ENCODE peak calls at places on chromosomes 2 and 18, in seven cellular contexts. V is lower lobe of right lung, G is hepatocyte, R is fibroblast of lung, L is GM12865, B is ascending aorta, F is HepG2. Q is an unnamed sample.

GRCh38 chr2:235898766-235899165 is 269.4 kb downstream of the GBX2 start:
- DNase-seq in V (no peak), G (no peak), R (no peak), L (no peak), B (no peak), F (no peak), Q (no peak)

GRCh38 chr18:62771494-62771893 is 56.2 kb downstream of the PHLPP1 start:
- DNase-seq in V (no peak), G (no peak), R (no peak), L (peak; percentile 29), B (no peak), F (no peak), Q (no peak)

GRCh38 chr2:5664197-5664728 is 27.9 kb upstream of the SOX11 start:
- DNase-seq in V (no peak), G (no peak), R (no peak), L (no peak), B (no peak), F (no peak), Q (no peak)

GRCh38 chr2:183543731-183544130 is 419.5 kb downstream of the NUP35 start:
- DNase-seq in V (no peak), G (peak; percentile 56), R (no peak), L (peak; percentile 61), B (no peak), F (no peak), Q (no peak)

GRCh38 chr2:51780353-51780752 is 748.4 kb upstream of the NRXN1 start:
- DNase-seq in V (no peak), G (no peak), R (no peak), L (no peak), B (no peak), F (no peak), Q (no peak)

GRCh38 chr18:77138270-77138669 is 5.7 kb upstream of the MBP start:
- DNase-seq in V (no peak), G (no peak), R (no peak), L (no peak), B (no peak), F (no peak), Q (no peak)

GRCh38 chr2:227745594-227745993 is at the start of gene SCYGR8:
- DNase-seq in V (no peak), G (no peak), R (no peak), L (no peak), B (no peak), F (no peak), Q (no peak)

GRCh38 chr2:62180960-62181359 is 15.0 kb upstream of the B3GNT2 start:
- DNase-seq in V (no peak), G (no peak), R (no peak), L (no peak), B (no peak), F (no peak), Q (no peak)

GRCh38 chr18:5178519-5178918 is 18.5 kb downstream of the AKAIN1 start:
- DNase-seq in V (no peak), G (no peak), R (no peak), L (no peak), B (no peak), F (no peak), Q (no peak)

GRCh38 chr18:50356036-50356945 is 18.6 kb upstream of the SKA1 start:
- DNase-seq in V (no peak), G (no peak), R (no peak), L (peak; percentile 86), B (no peak), F (peak; percentile 11), Q (peak; percentile 71)

GRCh38 chr2:98465456-98466201 is 21.0 kb downstream of the INPP4A start:
- DNase-seq in V (peak; percentile 82), G (peak; percentile 48), R (peak; percentile 71), L (peak; percentile 97), B (no peak), F (no peak), Q (peak; percentile 46)

GRCh38 chr2:134181219-134181618 is 72.7 kb upstream of the MGAT5 start:
- DNase-seq in V (no peak), G (no peak), R (no peak), L (peak; percentile 33), B (no peak), F (no peak), Q (no peak)
- TF ChIP-seq CTCF in V (no peak), G (no peak), R (no peak), L (no peak), B (no peak), F (no peak), Q (no peak)

GRCh38 chr18:40179647-40180175 is 1775.3 kb upstream of the PIK3C3 start:
- DNase-seq in V (no peak), G (no peak), R (peak; percentile 50), L (no peak), B (no peak), F (no peak), Q (no peak)
- TF ChIP-seq CTCF in V (no peak), G (no peak), R (no peak), L (no peak), B (no peak), F (no peak), Q (no peak)

DNA sequence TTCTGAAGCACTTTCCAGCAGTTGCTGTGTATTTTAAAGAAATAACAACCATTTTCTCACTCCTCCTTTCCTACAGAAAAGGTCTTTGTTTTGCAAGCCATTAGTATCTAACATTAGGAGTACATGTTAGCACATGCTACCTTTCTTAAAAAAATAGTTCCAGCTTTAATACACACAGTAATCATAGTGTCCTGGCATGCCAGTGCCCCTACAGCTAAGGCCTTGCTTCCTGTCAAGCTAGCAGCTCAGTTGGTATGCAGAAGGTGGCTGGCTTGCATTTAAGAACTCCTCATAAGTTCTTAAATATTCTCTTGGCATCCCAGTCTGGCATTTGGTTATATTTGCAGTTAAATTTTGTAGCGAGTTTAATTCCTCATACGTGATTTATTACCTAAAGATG is 141.3 kb upstream of the IL1R2 start:
- DNase-seq in V (no peak), G (no peak), R (no peak), L (no peak), B (no peak), F (no peak), Q (no peak)
- TF ChIP-seq CTCF in V (no peak), G (no peak), R (no peak), L (no peak), B (no peak), F (no peak), Q (no peak)

DNA sequence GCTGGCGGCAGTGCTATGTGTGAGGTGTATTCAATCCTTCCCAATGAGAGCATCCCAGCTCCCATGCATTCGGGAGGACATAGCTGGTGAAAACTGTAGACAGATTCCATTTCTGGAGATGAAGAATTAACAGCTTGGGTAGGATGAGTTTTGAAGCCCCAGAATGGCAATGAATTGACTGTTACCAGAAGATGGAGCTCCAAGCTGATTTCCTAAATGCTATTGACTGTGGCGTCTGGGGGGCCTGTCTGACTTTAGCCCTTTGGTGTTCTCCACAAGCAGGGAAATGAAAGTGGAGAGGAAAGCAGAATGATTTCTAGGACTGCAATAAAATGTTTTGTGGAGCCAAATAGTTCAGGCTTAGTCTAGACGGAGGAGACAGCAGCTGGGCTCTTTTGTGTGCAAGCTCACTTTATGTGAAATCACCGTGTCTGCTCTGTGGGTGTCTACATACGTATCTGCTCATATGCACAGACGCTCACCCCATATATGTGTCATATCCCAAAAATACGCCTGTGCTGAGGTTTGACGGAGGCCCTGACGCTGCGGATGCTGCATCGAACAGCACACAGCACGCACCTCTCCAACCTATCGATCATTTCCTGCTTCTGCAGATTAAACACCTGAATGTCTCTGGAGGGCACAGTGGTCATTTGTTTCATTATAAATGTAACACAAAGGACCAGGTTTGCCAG is 166.4 kb upstream of the PXDN start:
- DNase-seq in V (no peak), G (no peak), R (no peak), L (no peak), B (no peak), F (no peak), Q (no peak)
- TF ChIP-seq CTCF in V (peak; percentile 16), G (peak; percentile 54), R (no peak), L (no peak), B (no peak), F (peak; percentile 16), Q (no peak)

GRCh38 chr2:105889046-105889445 is 144.3 kb downstream of the NCK2 start:
- DNase-seq in V (no peak), G (no peak), R (no peak), L (no peak), B (no peak), F (no peak), Q (no peak)

GRCh38 chr2:105890856-105891255 is 146.1 kb downstream of the NCK2 start:
- DNase-seq in V (no peak), G (no peak), R (no peak), L (no peak), B (no peak), F (no peak), Q (no peak)

GRCh38 chr2:105887246-105887645 is 142.5 kb downstream of the NCK2 start:
- DNase-seq in V (no peak), G (no peak), R (no peak), L (no peak), B (no peak), F (no peak), Q (no peak)

GRCh38 chr2:105886680-105887079 is 142.0 kb downstream of the NCK2 start:
- DNase-seq in V (no peak), G (no peak), R (no peak), L (no peak), B (no peak), F (no peak), Q (no peak)

DNA sequence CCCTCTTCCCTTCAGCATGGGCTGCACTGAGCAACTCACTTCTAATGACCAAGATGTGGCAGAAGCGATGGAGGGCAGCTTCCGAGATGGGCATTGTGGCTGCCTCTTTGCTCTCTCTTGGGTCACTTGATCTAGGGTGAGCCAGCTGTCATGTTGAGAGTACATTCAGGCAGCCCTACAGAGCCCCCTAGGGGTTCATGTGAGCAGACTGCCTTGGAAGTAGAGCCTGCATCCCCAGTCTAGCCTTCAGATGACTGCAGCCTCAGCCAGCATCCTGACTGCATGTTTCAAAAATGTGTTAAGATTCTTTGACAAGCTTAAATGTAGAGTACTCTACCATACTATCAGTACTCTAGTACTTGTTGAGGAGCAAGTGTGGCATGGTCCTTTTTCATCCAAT is 143.9 kb downstream of the NCK2 start:
- DNase-seq in V (no peak), G (no peak), R (no peak), L (peak; percentile 51), B (no peak), F (peak; percentile 58), Q (no peak)
- TF ChIP-seq CTCF in V (no peak), G (no peak), R (no peak), L (peak; percentile 26), B (no peak), F (peak; percentile 66), Q (peak; percentile 40)

GRCh38 chr18:30248061-30248460 is 794.5 kb downstream of the DSC3 start:
- DNase-seq in V (no peak), G (no peak), R (no peak), L (no peak), B (no peak), F (no peak), Q (no peak)

GRCh38 chr18:30245756-30246515 is 796.6 kb downstream of the DSC3 start:
- DNase-seq in V (no peak), G (no peak), R (no peak), L (no peak), B (no peak), F (no peak), Q (no peak)
- TF ChIP-seq CTCF in V (no peak), G (no peak), R (no peak), L (no peak), B (no peak), F (no peak), Q (no peak)

GRCh38 chr2:239748811-239749210 is 276.3 kb downstream of the NDUFA10 start:
- DNase-seq in V (no peak), G (no peak), R (no peak), L (no peak), B (no peak), F (no peak), Q (no peak)
- TF ChIP-seq CTCF in V (no peak), G (no peak), R (no peak), L (no peak), B (no peak), F (no peak), Q (no peak)

Q was measured in CD14-positive monocyte.